ENCODE peak calls at places on chromosomes 4 and X, in five cellular contexts. T is T-helper 1 cell; F is cardiac muscle cell; C is mucosa of gallbladder; I is stimulated activated CD8-positive, alpha-beta memory T cell treated with anti-CD3 and anti-CD28 coated beads, Interleukin-15, amount 100 ng/mL, for 24 hours. Z is an unnamed sample.

GRCh38 chr4:48093949-48094550 is 40.0 kb downstream of the TXK start:
- DNase-seq in T (no peak), I (no peak), F (no peak), C (peak), Z (no peak)

GRCh38 chrX:65751511-65751910 is 84.1 kb downstream of the MSN start:
- DNase-seq in T (no peak), F (no peak), C (no peak), I (no peak), Z (no peak)

GRCh38 chr4:31130930-31131329 is 410.8 kb downstream of the PCDH7 start:
- DNase-seq in C (no peak), I (no peak), F (no peak), T (no peak), Z (no peak)

GRCh38 chr4:39706334-39706733 is 8.4 kb downstream of the UBE2K start:
- DNase-seq in F (no peak), C (peak), I (no peak), T (no peak), Z (peak)

GRCh38 chr4:104490770-104491395 is 3.8 kb downstream of the CXXC4 start:
- DNase-seq in F (peak), I (no peak), C (peak), T (peak), Z (no peak)

GRCh38 chrX:107025538-107025937 is 25.5 kb upstream of the MORC4 start:
- DNase-seq in F (peak), T (no peak), C (no peak), I (no peak), Z (no peak)

GRCh38 chr4:1192493-1193205 is 20.3 kb upstream of the SPON2 start:
- DNase-seq in F (no peak), I (no peak), C (peak), T (no peak), Z (peak)

GRCh38 chrX:118528089-118528753 is 32.6 kb downstream of the DOCK11 start:
- DNase-seq in C (no peak), T (peak), F (no peak), I (no peak), Z (no peak)

GRCh38 chrX:143663755-143664154 is 27.9 kb upstream of the SLITRK4 start:
- DNase-seq in I (no peak), T (no peak), C (no peak), F (no peak), Z (no peak)

GRCh38 chr4:151993521-151993920 is 232.7 kb upstream of the GATB start:
- DNase-seq in I (no peak), F (no peak), T (no peak), C (no peak), Z (no peak)

GRCh38 chr4:1359161-1359535 is 12.1 kb downstream of the UVSSA start:
- DNase-seq in F (no peak), C (no peak), T (no peak), I (no peak), Z (no peak)

GRCh38 chr4:181775298-181775697 is 467.9 kb upstream of the TENM3 start:
- DNase-seq in I (no peak), T (no peak), C (no peak), F (no peak), Z (no peak)

GRCh38 chr4:55326629-55327028 is 19.4 kb upstream of the SRD5A3 start:
- DNase-seq in T (no peak), C (no peak), F (no peak), I (no peak), Z (no peak)

GRCh38 chr4:120659626-120660170 is 262.8 kb downstream of the PRDM5 start:
- DNase-seq in C (no peak), T (no peak), F (no peak), I (no peak), Z (no peak)

GRCh38 chr4:152340818-152341217 is 195.1 kb downstream of the FBXW7 start:
- DNase-seq in I (no peak), T (no peak), F (no peak), C (no peak), Z (no peak)